ENCODE peak calls at places on chromosomes 2 and 18, in ten cellular contexts. F, I, B, V, N, R, T, A, W and U are unnamed samples.

GRCh38 chr2:204561771-204562170 is 16.5 kb downstream of the PARD3B start:
- DNase-seq in A (no peak), W (no peak), R (no peak), I (no peak), F (peak), V (no peak), B (no peak), T (no peak), N (no peak), U (no peak)

GRCh38 chr2:42223067-42223636 is 54.0 kb downstream of the EML4 start:
- DNase-seq in T (no peak), I (no peak), V (no peak), N (no peak), B (no peak), A (no peak), W (no peak), F (no peak), R (no peak), U (no peak)

GRCh38 chr2:40329739-40330047 is 122.2 kb downstream of the SLC8A1 start:
- DNase-seq in W (no peak), T (no peak), N (no peak), F (no peak), R (no peak), B (peak), V (no peak), I (no peak), A (no peak), U (no peak)

GRCh38 chr2:239297142-239298125 is 103.4 kb downstream of the HDAC4 start:
- DNase-seq in T (no peak), F (no peak), W (no peak), V (no peak), R (no peak), I (no peak), N (no peak), A (no peak), B (peak), U (no peak)

GRCh38 chr18:2657043-2657512 is 1.6 kb downstream of the SMCHD1 start:
- DNase-seq in T (no peak), A (peak), W (no peak), V (no peak), N (no peak), F (peak), B (no peak), I (no peak), R (no peak), U (no peak)

GRCh38 chr2:62492048-62492447 is 13.9 kb downstream of the TMEM17 start:
- DNase-seq in F (no peak), T (no peak), N (no peak), B (no peak), V (no peak), R (no peak), W (no peak), I (no peak), A (no peak), U (no peak)

GRCh38 chr2:180312542-180312941 is 305.4 kb upstream of the CWC22 start:
- DNase-seq in B (no peak), F (no peak), T (no peak), W (no peak), V (no peak), R (no peak), A (no peak), N (no peak), I (no peak), U (no peak)

GRCh38 chr2:182907081-182907830 is 40.8 kb upstream of the FRZB start:
- DNase-seq in A (peak), B (no peak), N (no peak), F (peak), W (no peak), R (peak), I (no peak), V (no peak), T (no peak), U (no peak)

GRCh38 chr2:109680523-109681297 is 66.5 kb downstream of the SOWAHC start:
- DNase-seq in T (no peak), N (no peak), I (no peak), V (no peak), B (no peak), R (no peak), F (no peak), A (no peak), W (no peak), U (no peak)

GRCh38 chr2:15889800-15890498 is 50.4 kb upstream of the MYCN start:
- DNase-seq in W (no peak), I (no peak), F (no peak), A (no peak), N (no peak), R (no peak), V (no peak), B (no peak), T (no peak), U (no peak)

GRCh38 chr18:13983506-13983905 is 68.2 kb upstream of the MC2R start:
- DNase-seq in N (no peak), T (no peak), V (no peak), B (no peak), I (no peak), F (no peak), R (no peak), A (no peak), W (no peak), U (no peak)

GRCh38 chr2:38750011-38750792 is 959 bp downstream of the SRSF7 start:
- DNase-seq in T (no peak), B (peak), A (peak), N (no peak), F (peak), R (peak), W (peak), V (peak), I (no peak), U (peak)

GRCh38 chr2:79369127-79369526 is 143.7 kb upstream of the CTNNA2 start:
- DNase-seq in N (no peak), T (no peak), W (no peak), V (no peak), R (no peak), A (no peak), B (no peak), I (no peak), F (no peak), U (no peak)

GRCh38 chr2:3160751-3161330 is 216.8 kb downstream of the EIPR1 start:
- DNase-seq in F (no peak), T (no peak), I (no peak), A (peak), V (no peak), W (no peak), N (no peak), R (peak), B (no peak), U (no peak)